ENCODE peak calls at places on chromosomes 1 and 21, in eight cellular contexts. Y is fibroblast of lung, M is lung, G is A673, J is vagina, U is endodermal cell, Z is PC-3, R is RWPE2. K is an unnamed sample.

GRCh38 chr1:188668083-188668482 is 1809.6 kb downstream of the BRINP3 start:
- DNase-seq in Y (no peak), M (no peak), G (peak; percentile 19), J (no peak), U (peak; percentile 74), Z (peak; percentile 31), R (no peak), K (no peak)

GRCh38 chr1:25462732-25463131 is 32.0 kb downstream of the MACO1 start:
- DNase-seq in Y (peak; percentile 38), M (no peak), G (no peak), J (no peak), U (no peak), Z (no peak), R (no peak), K (no peak)

GRCh38 chr1:230441630-230442029 is 15.5 kb upstream of the PGBD5 start:
- DNase-seq in Y (no peak), M (no peak), G (no peak), J (no peak), U (peak; percentile 85), Z (no peak), R (no peak), K (no peak)

GRCh38 chr1:200029624-200030074 is 2.1 kb downstream of the NR5A2 start:
- DNase-seq in Y (no peak), M (no peak), G (no peak), J (no peak), U (peak; percentile 85), Z (peak; percentile 43), R (no peak), K (peak; percentile 25)

GRCh38 chr1:234605983-234606730 is 3.8 kb downstream of the IRF2BP2 start:
- DNase-seq in Y (peak; percentile 70), M (no peak), G (peak; percentile 27), J (no peak), U (no peak), Z (peak; percentile 44), R (no peak), K (peak; percentile 65)

GRCh38 chr1:238484121-238484520 is 593.4 kb upstream of the ZP4 start:
- DNase-seq in Y (peak; percentile 47), M (no peak), G (no peak), J (no peak), U (no peak), Z (peak; percentile 26), R (no peak), K (no peak)

GRCh38 chr1:160377585-160378206 is 10.8 kb downstream of the NHLH1 start:
- DNase-seq in Y (no peak), M (no peak), G (no peak), J (peak; percentile 67), U (no peak), Z (peak; percentile 61), R (no peak), K (no peak)

GRCh38 chr1:8283058-8283884 is 34.6 kb upstream of the SLC45A1 start:
- DNase-seq in Y (no peak), M (no peak), G (no peak), J (no peak), U (no peak), Z (peak; percentile 38), R (no peak), K (no peak)

GRCh38 chr21:33670076-33670475 is 27.8 kb downstream of the ITSN1 start:
- DNase-seq in Y (no peak), M (no peak), G (no peak), J (no peak), U (no peak), Z (peak; percentile 37), R (no peak), K (no peak)

GRCh38 chr1:58249729-58250586 is 296.6 kb downstream of the OMA1 start:
- DNase-seq in Y (peak; percentile 34), M (no peak), G (peak; percentile 79), J (peak; percentile 72), U (peak; percentile 92), Z (no peak), R (no peak), K (peak; percentile 68)

GRCh38 chr1:63847308-63847910 is 73.6 kb downstream of the ROR1 start:
- DNase-seq in Y (no peak), M (no peak), G (no peak), J (no peak), U (no peak), Z (peak; percentile 89), R (no peak), K (no peak)

GRCh38 chr1:63868220-63868897 is 94.5 kb downstream of the ROR1 start:
- DNase-seq in Y (no peak), M (no peak), G (no peak), J (no peak), U (peak; percentile 48), Z (peak; percentile 98), R (no peak), K (no peak)

GRCh38 chr1:15180945-15181523 is 27.5 kb downstream of the TMEM51 start:
- DNase-seq in Y (no peak), M (no peak), G (no peak), J (no peak), U (no peak), Z (no peak), R (no peak), K (no peak)

GRCh38 chr1:244207042-244207934 is 156.2 kb downstream of the ZBTB18 start:
- DNase-seq in Y (peak; percentile 62), M (no peak), G (no peak), J (no peak), U (no peak), Z (no peak), R (no peak), K (no peak)

GRCh38 chr1:150981177-150981804 is 801 bp upstream of the ANXA9 start:
- DNase-seq in Y (no peak), M (peak; percentile 49), G (peak; percentile 43), J (no peak), U (peak; percentile 95), Z (peak; percentile 54), R (no peak), K (peak; percentile 68)

GRCh38 chr1:97797403-97798183 is 123.2 kb downstream of the DPYD start:
- DNase-seq in Y (peak; percentile 79), M (no peak), G (no peak), J (no peak), U (no peak), Z (no peak), R (no peak), K (no peak)

GRCh38 chr1:160576866-160577265 is 2.4 kb downstream of the CD84 start:
- DNase-seq in Y (no peak), M (no peak), G (no peak), J (no peak), U (no peak), Z (no peak), R (no peak), K (no peak)

GRCh38 chr1:224676613-224677012 is 60.5 kb downstream of the CNIH3 start:
- DNase-seq in Y (no peak), M (no peak), G (no peak), J (no peak), U (no peak), Z (no peak), R (no peak), K (no peak)

GRCh38 chr21:31156662-31157061 is 118.4 kb upstream of the KRTAP19-8 start:
- DNase-seq in Y (no peak), M (no peak), G (no peak), J (no peak), U (no peak), Z (no peak), R (no peak), K (no peak)

GRCh38 chr1:39919545-39919944 is 17.8 kb upstream of the MYCL start:
- DNase-seq in Y (peak; percentile 59), M (peak; percentile 60), G (peak; percentile 49), J (no peak), U (peak; percentile 84), Z (peak; percentile 93), R (no peak), K (no peak)

GRCh38 chr1:208243522-208243850 is 698 bp downstream of the PLXNA2 start:
- DNase-seq in Y (no peak), M (no peak), G (peak; percentile 12), J (no peak), U (no peak), Z (peak; percentile 22), R (no peak), K (no peak)
- H3K27ac ChIP-seq in Y (peak overlapping the region; percentile 17), M (peak overlapping the region; percentile 93), G (no peak overlapping the region), J (peak overlapping the region; percentile 92), U (no peak overlapping the region), Z (no peak overlapping the region), R (peak overlapping the region; percentile 79), K (peak overlapping the region; percentile 64)

DNA sequence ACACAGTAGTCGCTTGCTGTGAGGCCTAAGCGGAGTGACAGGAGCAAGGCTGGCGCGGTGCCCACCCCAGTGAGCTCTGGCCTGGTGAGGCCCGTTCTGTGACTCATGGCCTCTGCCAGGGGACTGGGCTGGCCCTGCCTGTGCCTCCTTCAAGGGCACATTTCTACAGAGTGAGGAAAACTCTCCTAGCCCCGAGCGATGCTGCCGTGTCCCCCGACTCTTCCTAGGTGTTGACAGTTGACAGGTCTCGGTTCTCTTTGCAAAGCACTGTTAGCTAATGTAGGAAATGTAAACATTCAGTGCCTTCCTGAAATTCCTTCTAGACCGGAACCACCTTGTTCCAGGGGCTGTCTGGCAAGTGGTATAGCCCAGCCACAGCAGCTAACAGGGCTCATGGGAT is 43.9 kb downstream of the ABCG1 start:
- DNase-seq in Y (peak; percentile 41), M (peak; percentile 69), G (no peak), J (no peak), U (no peak), Z (peak; percentile 77), R (no peak), K (peak; percentile 84)
- H3K4me1 ChIP-seq in Y (no peaks in the 10 kb centered on the region), M (peaks cover 27% of the 10 kb centered on the region), G (peaks cover 9% of the 10 kb centered on the region), J (peaks cover 12% of the 10 kb centered on the region), U (peaks cover 3% of the 10 kb centered on the region), Z (peaks cover 14% of the 10 kb centered on the region), R (peaks cover 8% of the 10 kb centered on the region), K (peaks cover 6% of the 10 kb centered on the region)

GRCh38 chr1:43383449-43383848 is 6.2 kb downstream of the MED8 start:
- DNase-seq in Y (no peak), M (no peak), G (no peak), J (no peak), U (no peak), Z (peak; percentile 60), R (no peak), K (no peak)
- TF ChIP-seq CTCF in Y (no peak), M (no peak), G (peak; percentile 24), J (no peak), U (peak; percentile 29), Z (peak; percentile 61), R (peak; percentile 19), K (no peak)

GRCh38 chr1:48831579-48831978 is 54.9 kb upstream of the BEND5 start:
- DNase-seq in Y (no peak), M (no peak), G (no peak), J (no peak), U (no peak), Z (no peak), R (no peak), K (no peak)

DNA sequence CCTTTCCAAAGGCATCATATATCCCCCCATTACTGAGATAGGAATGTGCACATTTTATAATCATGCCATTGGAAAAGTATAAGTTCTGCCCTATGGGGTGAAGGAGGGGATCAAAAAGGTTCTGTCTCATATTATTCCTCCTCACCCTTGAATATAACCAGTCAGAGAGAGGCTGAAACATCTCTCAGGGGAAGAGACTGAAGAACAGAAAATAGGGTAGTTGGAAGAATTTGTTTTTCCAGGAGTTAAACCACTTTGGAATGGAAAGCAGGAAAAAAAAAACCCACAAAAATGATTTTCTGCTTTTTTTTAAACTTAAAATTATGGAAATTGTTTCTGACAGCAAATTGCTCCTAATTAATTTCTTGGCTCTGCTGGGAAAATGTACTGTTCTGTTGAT is 52.8 kb upstream of the BEND5 start:
- DNase-seq in Y (no peak), M (no peak), G (no peak), J (no peak), U (no peak), Z (no peak), R (no peak), K (no peak)
- H3K27ac ChIP-seq in Y (no peak overlapping the region), M (no peak overlapping the region), G (no peak overlapping the region), J (no peak overlapping the region), U (no peak overlapping the region), Z (no peak overlapping the region), R (no peak overlapping the region), K (no peak overlapping the region)

GRCh38 chr1:6006882-6007281 is 14.7 kb upstream of the NPHP4 start:
- DNase-seq in Y (no peak), M (no peak), G (no peak), J (no peak), U (no peak), Z (no peak), R (peak; percentile 36), K (peak; percentile 6)
- H3K4me1 ChIP-seq in Y (no peaks in the 10 kb centered on the region), M (no peaks in the 10 kb centered on the region), G (peaks cover 37% of the 10 kb centered on the region), J (no peaks in the 10 kb centered on the region), U (peaks cover 10% of the 10 kb centered on the region), Z (no peaks in the 10 kb centered on the region), R (no peaks in the 10 kb centered on the region), K (no peaks in the 10 kb centered on the region)

K was measured in pancreas.